ENCODE peak calls at places on chromosomes 5 and 9, in five cellular contexts. One of them, this sample, is unnamed.
A peak's percentile ranks its signal among the peaks of the same experiment; 100 is the strongest.

GRCh38 chr5:81021486-81021885 is 61.3 kb downstream of the RASGRF2 start:
- DNase-seq in K562: no peak
- DNase-seq in HepG2: no peak
- DNase-seq in GM12878: no peak
- DNase-seq in SK-N-SH: no peak
- DNase-seq in this sample: no peak

GRCh38 chr5:9453480-9454011 is 92.3 kb downstream of the SEMA5A start:
- DNase-seq in K562: no peak
- DNase-seq in HepG2: no peak
- DNase-seq in GM12878: no peak
- DNase-seq in SK-N-SH: no peak
- DNase-seq in this sample: no peak

GRCh38 chr9:129263836-129264235 is 85.8 kb upstream of the IER5L start:
- DNase-seq in K562: no peak
- DNase-seq in HepG2: no peak
- DNase-seq in GM12878: no peak
- DNase-seq in SK-N-SH: no peak
- DNase-seq in this sample: no peak

GRCh38 chr5:12647613-12648012 is 743.4 kb upstream of the CTNND2 start:
- DNase-seq in K562: no peak
- DNase-seq in HepG2: no peak
- DNase-seq in GM12878: no peak
- DNase-seq in SK-N-SH: no peak
- DNase-seq in this sample: no peak

GRCh38 chr9:3161912-3162311 is 318.0 kb upstream of the PUM3 start:
- DNase-seq in K562: no peak
- DNase-seq in HepG2: no peak
- DNase-seq in GM12878: no peak
- DNase-seq in SK-N-SH: no peak
- DNase-seq in this sample: no peak

GRCh38 chr9:114224247-114224610 is 68.9 kb downstream of the COL27A1 start:
- DNase-seq in K562: no peak
- DNase-seq in HepG2: peak; percentile 53
- DNase-seq in GM12878: no peak
- DNase-seq in SK-N-SH: no peak
- DNase-seq in this sample: no peak

GRCh38 chr5:79021753-79022152 is 36.6 kb upstream of the ARSB start:
- DNase-seq in K562: no peak
- DNase-seq in HepG2: no peak
- DNase-seq in GM12878: no peak
- DNase-seq in SK-N-SH: no peak
- DNase-seq in this sample: no peak

GRCh38 chr5:1564824-1565736 is 41.3 kb upstream of the LPCAT1 start:
- DNase-seq in K562: no peak
- DNase-seq in HepG2: peak; percentile 59
- DNase-seq in GM12878: no peak
- DNase-seq in SK-N-SH: no peak
- DNase-seq in this sample: no peak

GRCh38 chr5:137900925-137901817 is 11.9 kb downstream of the PKD2L2 start:
- DNase-seq in K562: peak; percentile 47
- DNase-seq in HepG2: peak; percentile 80
- DNase-seq in GM12878: no peak
- DNase-seq in SK-N-SH: no peak
- DNase-seq in this sample: no peak

GRCh38 chr5:181035991-181036815 is 3.9 kb upstream of the BTNL9 start:
- DNase-seq in K562: no peak
- DNase-seq in HepG2: no peak
- DNase-seq in GM12878: no peak
- DNase-seq in SK-N-SH: no peak
- DNase-seq in this sample: no peak

GRCh38 chr5:2746642-2747041 is 4.8 kb downstream of the IRX2 start:
- DNase-seq in K562: no peak
- DNase-seq in HepG2: no peak
- DNase-seq in GM12878: no peak
- DNase-seq in SK-N-SH: no peak
- DNase-seq in this sample: no peak

GRCh38 chr5:62326302-62326701 is 20.3 kb downstream of the KIF2A start:
- DNase-seq in K562: no peak
- DNase-seq in HepG2: no peak
- DNase-seq in GM12878: no peak
- DNase-seq in SK-N-SH: no peak
- DNase-seq in this sample: no peak

GRCh38 chr9:122810306-122810946 is 10.5 kb downstream of the OR1K1 start:
- DNase-seq in K562: peak; percentile 87
- DNase-seq in HepG2: peak; percentile 75
- DNase-seq in GM12878: peak; percentile 43
- DNase-seq in SK-N-SH: peak; percentile 78
- DNase-seq in this sample: peak; percentile 73

GRCh38 chr5:72394688-72395087 is 74.5 kb downstream of the PTCD2 start:
- DNase-seq in K562: peak; percentile 41
- DNase-seq in HepG2: no peak
- DNase-seq in GM12878: no peak
- DNase-seq in SK-N-SH: no peak
- DNase-seq in this sample: peak; percentile 22

GRCh38 chr9:95462419-95463121 is 54.2 kb downstream of the PTCH1 start:
- DNase-seq in K562: peak; percentile 98
- DNase-seq in HepG2: no peak
- DNase-seq in GM12878: peak; percentile 94
- DNase-seq in SK-N-SH: peak; percentile 90
- DNase-seq in this sample: no peak

GRCh38 chr5:146340260-146341081 is 1.8 kb downstream of the POU4F3 start:
- DNase-seq in K562: peak; percentile 74
- DNase-seq in HepG2: peak; percentile 36
- DNase-seq in GM12878: no peak
- DNase-seq in SK-N-SH: no peak
- DNase-seq in this sample: peak; percentile 62

GRCh38 chr5:147452137-147452838 is 57.6 kb downstream of the DPYSL3 start:
- DNase-seq in K562: no peak
- DNase-seq in HepG2: no peak
- DNase-seq in GM12878: no peak
- DNase-seq in SK-N-SH: peak; percentile 20
- DNase-seq in this sample: no peak

GRCh38 chr9:132214027-132214622 is 52.3 kb downstream of the NTNG2 start:
- DNase-seq in K562: no peak
- DNase-seq in HepG2: no peak
- DNase-seq in GM12878: no peak
- DNase-seq in SK-N-SH: peak; percentile 90
- DNase-seq in this sample: peak; percentile 72

GRCh38 chr5:133467325-133467700 is 145.0 kb downstream of the FSTL4 start:
- DNase-seq in K562: no peak
- DNase-seq in HepG2: no peak
- DNase-seq in GM12878: no peak
- DNase-seq in SK-N-SH: no peak
- DNase-seq in this sample: no peak

GRCh38 chr5:36414869-36415282 is 113.2 kb upstream of the RANBP3L start:
- DNase-seq in K562: peak; percentile 58
- DNase-seq in HepG2: peak; percentile 24
- DNase-seq in GM12878: no peak
- DNase-seq in SK-N-SH: peak; percentile 26
- DNase-seq in this sample: peak; percentile 56

GRCh38 chr9:4508907-4509589 is 18.8 kb downstream of the SLC1A1 start:
- DNase-seq in K562: no peak
- DNase-seq in HepG2: no peak
- DNase-seq in GM12878: no peak
- DNase-seq in SK-N-SH: no peak
- DNase-seq in this sample: no peak
- TF ChIP-seq FOXM1 in K562: no peak
- TF ChIP-seq FOXM1 in HepG2: no peak
- TF ChIP-seq FOXM1 in GM12878: no peak
- TF ChIP-seq FOXM1 in SK-N-SH: no peak
- TF ChIP-seq FOXM1 in this sample: no peak

DNA sequence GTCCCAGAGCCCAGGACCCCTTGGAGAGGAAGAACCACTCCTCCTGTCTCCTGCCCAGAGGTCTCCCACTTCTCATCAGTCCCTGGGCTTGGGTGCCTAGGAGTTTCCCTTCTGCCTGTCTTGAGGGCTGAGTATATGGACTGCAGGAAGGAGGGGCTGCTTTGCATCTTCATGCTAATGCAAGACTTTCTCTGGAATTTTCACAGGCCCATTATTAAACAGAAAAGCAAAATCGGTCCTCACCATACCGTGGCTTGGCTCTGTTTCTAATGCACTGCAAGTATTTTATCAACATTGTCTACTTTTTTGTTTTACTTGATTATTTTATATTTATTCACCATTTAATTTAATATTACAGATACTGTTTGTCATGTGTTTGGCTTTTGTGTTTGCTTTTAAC is 34.5 kb downstream of the TRIO start:
- DNase-seq in K562: no peak
- DNase-seq in HepG2: no peak
- DNase-seq in GM12878: no peak
- DNase-seq in SK-N-SH: no peak
- DNase-seq in this sample: no peak
- TF ChIP-seq FOXM1 in K562: no peak
- TF ChIP-seq FOXM1 in HepG2: no peak
- TF ChIP-seq FOXM1 in GM12878: no peak
- TF ChIP-seq FOXM1 in SK-N-SH: no peak
- TF ChIP-seq FOXM1 in this sample: no peak

GRCh38 chr5:58077966-58078365 is 381.9 kb downstream of the PLK2 start:
- DNase-seq in K562: no peak
- DNase-seq in HepG2: no peak
- DNase-seq in GM12878: no peak
- DNase-seq in SK-N-SH: no peak
- DNase-seq in this sample: no peak

GRCh38 chr5:58075907-58076306 is 384.0 kb downstream of the PLK2 start:
- DNase-seq in K562: no peak
- DNase-seq in HepG2: no peak
- DNase-seq in GM12878: no peak
- DNase-seq in SK-N-SH: no peak
- DNase-seq in this sample: no peak

GRCh38 chr5:58077387-58077786 is 382.5 kb downstream of the PLK2 start:
- DNase-seq in K562: no peak
- DNase-seq in HepG2: no peak
- DNase-seq in GM12878: no peak
- DNase-seq in SK-N-SH: no peak
- DNase-seq in this sample: no peak

GRCh38 chr5:58076473-58077257 is 383.2 kb downstream of the PLK2 start:
- DNase-seq in K562: no peak
- DNase-seq in HepG2: no peak
- DNase-seq in GM12878: no peak
- DNase-seq in SK-N-SH: peak; percentile 38
- DNase-seq in this sample: no peak

GRCh38 chr5:58080573-58080972 is 379.3 kb downstream of the PLK2 start:
- DNase-seq in K562: no peak
- DNase-seq in HepG2: no peak
- DNase-seq in GM12878: no peak
- DNase-seq in SK-N-SH: no peak
- DNase-seq in this sample: no peak
- TF ChIP-seq FOXM1 in K562: no peak
- TF ChIP-seq FOXM1 in HepG2: no peak
- TF ChIP-seq FOXM1 in GM12878: no peak
- TF ChIP-seq FOXM1 in SK-N-SH: no peak
- TF ChIP-seq FOXM1 in this sample: no peak

GRCh38 chr5:113050606-113051391 is 74.2 kb downstream of the DCP2 start:
- DNase-seq in K562: no peak
- DNase-seq in HepG2: no peak
- DNase-seq in GM12878: no peak
- DNase-seq in SK-N-SH: no peak
- DNase-seq in this sample: no peak
- TF ChIP-seq FOXM1 in K562: no peak
- TF ChIP-seq FOXM1 in HepG2: no peak
- TF ChIP-seq FOXM1 in GM12878: no peak
- TF ChIP-seq FOXM1 in SK-N-SH: no peak
- TF ChIP-seq FOXM1 in this sample: no peak

GRCh38 chr9:82410306-82410705 is 421.7 kb downstream of the SPATA31D1 start:
- DNase-seq in K562: no peak
- DNase-seq in HepG2: no peak
- DNase-seq in GM12878: peak; percentile 19
- DNase-seq in SK-N-SH: no peak
- DNase-seq in this sample: no peak
- TF ChIP-seq FOXM1 in K562: no peak
- TF ChIP-seq FOXM1 in HepG2: no peak
- TF ChIP-seq FOXM1 in GM12878: peak; percentile 19
- TF ChIP-seq FOXM1 in SK-N-SH: no peak
- TF ChIP-seq FOXM1 in this sample: no peak

DNA sequence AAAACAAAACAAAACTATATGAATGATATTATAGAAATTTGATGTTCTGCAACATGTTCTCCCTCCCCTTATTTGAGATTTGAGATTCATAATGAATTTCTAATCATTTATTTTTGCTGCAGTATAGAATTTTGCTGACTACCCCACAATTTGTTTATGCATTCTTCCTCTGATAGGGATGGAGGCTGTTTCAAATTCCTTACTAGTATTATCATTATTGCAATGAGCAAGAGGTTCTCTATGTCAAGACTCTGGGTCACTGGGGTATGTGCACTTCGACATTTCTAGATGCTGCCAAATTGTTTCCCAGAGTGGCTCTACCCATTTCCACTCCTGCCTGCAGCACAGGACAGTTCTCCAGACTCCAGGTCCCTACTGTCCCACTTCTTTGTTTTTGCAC is 54.9 kb upstream of the DAB2IP start:
- DNase-seq in K562: no peak
- DNase-seq in HepG2: no peak
- DNase-seq in GM12878: no peak
- DNase-seq in SK-N-SH: no peak
- DNase-seq in this sample: no peak
- TF ChIP-seq FOXM1 in K562: no peak
- TF ChIP-seq FOXM1 in HepG2: no peak
- TF ChIP-seq FOXM1 in GM12878: no peak
- TF ChIP-seq FOXM1 in SK-N-SH: no peak
- TF ChIP-seq FOXM1 in this sample: no peak

This sample was measured in HEK293T.